ENCODE peak calls at places on chromosomes 2 and 18, in ten cellular contexts. X is testis, U is HCT116, W is thoracic aorta, Q is cardiac muscle cell, K is nephron progenitor cell, C is sigmoid colon, I is lung, M is HepG2, A is Calu3. B is an unnamed sample.

GRCh38 chr2:239548491-239548890 is 147.7 kb upstream of the HDAC4 start:
- DNase-seq in K (peak), Q (no peak), C (peak), M (no peak), I (no peak), A (no peak), W (no peak), X (no peak), U (no peak), B (peak)

GRCh38 chr2:64859208-64860161 is 129.7 kb upstream of the SLC1A4 start:
- DNase-seq in C (peak), X (peak), A (peak), W (peak), U (peak), Q (peak), K (peak), M (no peak), I (peak), B (peak)

GRCh38 chr2:230779607-230780006 is 67.0 kb downstream of the CAB39 start:
- DNase-seq in X (no peak), U (no peak), K (no peak), Q (peak), C (no peak), W (no peak), I (no peak), M (no peak), A (no peak), B (no peak)

GRCh38 chr2:74142340-74142739 is 5.4 kb downstream of the BOLA3 start:
- DNase-seq in M (no peak), U (no peak), C (no peak), Q (no peak), X (no peak), K (no peak), A (no peak), W (no peak), I (no peak), B (peak)

GRCh38 chr18:27413495-27414401 is 228.6 kb upstream of the CHST9 start:
- DNase-seq in X (no peak), U (no peak), A (no peak), C (peak), M (no peak), I (no peak), K (no peak), W (no peak), Q (no peak), B (peak)

GRCh38 chr2:221571391-221572179 is 519 bp downstream of the EPHA4 start:
- DNase-seq in I (no peak), X (peak), A (peak), W (no peak), C (peak), Q (peak), K (peak), M (no peak), U (no peak), B (peak)

GRCh38 chr2:68653538-68653982 is 10.2 kb downstream of the PROKR1 start:
- DNase-seq in W (no peak), I (no peak), Q (no peak), C (no peak), U (no peak), M (no peak), A (no peak), K (no peak), X (peak), B (peak)

GRCh38 chr2:158457826-158458616 is 1.3 kb downstream of the PKP4 start:
- DNase-seq in Q (peak), U (no peak), K (peak), I (peak), W (peak), X (peak), M (peak), C (peak), A (peak), B (peak)

GRCh38 chr2:144686518-144687215 is 166.7 kb upstream of the ZEB2 start:
- DNase-seq in A (no peak), W (no peak), M (no peak), X (no peak), I (no peak), Q (no peak), C (no peak), U (no peak), K (no peak), B (no peak)

GRCh38 chr18:11859903-11860407 is 8.7 kb downstream of the CHMP1B start:
- DNase-seq in U (peak), W (no peak), K (no peak), X (no peak), I (no peak), C (no peak), Q (no peak), A (peak), M (peak), B (peak)

GRCh38 chr2:127293386-127293757 is 572 bp downstream of the ERCC3 start:
- DNase-seq in W (no peak), M (no peak), A (no peak), K (peak), Q (no peak), I (no peak), X (no peak), U (no peak), C (no peak), B (peak)

GRCh38 chr2:176092270-176093144 is at the start of gene HOXD13:
- DNase-seq in Q (peak), M (no peak), X (no peak), U (no peak), K (peak), W (no peak), C (peak), A (no peak), I (no peak), B (no peak)

GRCh38 chr18:10518595-10519273 is 7.1 kb upstream of the NAPG start:
- DNase-seq in A (no peak), K (peak), Q (peak), M (peak), U (no peak), I (no peak), W (no peak), C (peak), X (peak), B (no peak)

GRCh38 chr2:129813404-129813803 is 166.1 kb upstream of the RAB6C start:
- DNase-seq in W (no peak), M (no peak), C (no peak), A (no peak), Q (no peak), X (no peak), I (no peak), U (peak), K (no peak), B (peak)

GRCh38 chr2:128716371-128716770 is 397.7 kb upstream of the HS6ST1 start:
- DNase-seq in A (no peak), Q (no peak), X (no peak), I (no peak), C (no peak), K (no peak), U (no peak), W (no peak), M (no peak), B (no peak)

GRCh38 chr2:108587621-108588020 is 53.4 kb downstream of the LIMS1 start:
- DNase-seq in I (no peak), C (peak), W (no peak), U (no peak), M (no peak), X (no peak), Q (no peak), A (peak), K (no peak), B (peak)

GRCh38 chr2:220555961-220556360 is 928.5 kb downstream of the SLC4A3 start:
- DNase-seq in I (no peak), A (no peak), U (no peak), W (no peak), C (no peak), Q (no peak), M (no peak), K (no peak), X (no peak), B (peak)

GRCh38 chr18:74147779-74148542 is at the start of the genes FBXO15 and TIMM21:
- DNase-seq in W (peak), X (peak), M (peak), A (peak), I (peak), U (peak), K (peak), C (peak), Q (peak), B (peak)

GRCh38 chr18:12296087-12296403 is 12.0 kb upstream of the TUBB6 start:
- DNase-seq in K (no peak), Q (no peak), W (no peak), X (peak), A (no peak), M (no peak), I (no peak), U (no peak), C (no peak), B (no peak)

GRCh38 chr2:128617029-128617590 is 298.4 kb upstream of the HS6ST1 start:
- DNase-seq in M (no peak), X (no peak), C (no peak), I (no peak), W (no peak), A (no peak), U (no peak), K (no peak), Q (no peak), B (no peak)

GRCh38 chr2:78984386-78984785 is 41.1 kb upstream of the REG3G start:
- DNase-seq in C (no peak), M (no peak), X (no peak), K (no peak), Q (no peak), I (no peak), A (no peak), W (no peak), U (no peak), B (no peak)

GRCh38 chr2:71102981-71103681 is 26.9 kb downstream of the MCEE start:
- DNase-seq in A (no peak), M (no peak), U (no peak), W (no peak), X (no peak), Q (no peak), I (no peak), C (no peak), K (no peak), B (peak)

GRCh38 chr2:62450716-62451191 is 55.2 kb downstream of the TMEM17 start:
- DNase-seq in U (no peak), M (peak), X (no peak), I (no peak), A (no peak), C (no peak), K (no peak), Q (no peak), W (no peak), B (no peak)

GRCh38 chr2:27134781-27135470 is 490 bp upstream of the PREB start:
- DNase-seq in M (no peak), A (no peak), Q (no peak), U (no peak), K (no peak), X (no peak), W (no peak), I (no peak), C (no peak), B (no peak)

GRCh38 chr2:112870851-112871830 is 34.6 kb upstream of the IL1B start:
- DNase-seq in K (no peak), C (no peak), I (no peak), M (no peak), A (no peak), X (no peak), Q (no peak), U (no peak), W (no peak), B (no peak)

GRCh38 chr2:111120253-111121027 is at the start of gene BCL2L11:
- DNase-seq in C (peak), A (peak), U (peak), M (peak), I (peak), X (peak), W (peak), Q (peak), K (peak), B (peak)
- TF ChIP-seq CTCF in C (no peak), A (peak), U (peak), M (peak), I (no peak), X (no peak), W (no peak), Q (peak), K (no peak), B (peak)

DNA sequence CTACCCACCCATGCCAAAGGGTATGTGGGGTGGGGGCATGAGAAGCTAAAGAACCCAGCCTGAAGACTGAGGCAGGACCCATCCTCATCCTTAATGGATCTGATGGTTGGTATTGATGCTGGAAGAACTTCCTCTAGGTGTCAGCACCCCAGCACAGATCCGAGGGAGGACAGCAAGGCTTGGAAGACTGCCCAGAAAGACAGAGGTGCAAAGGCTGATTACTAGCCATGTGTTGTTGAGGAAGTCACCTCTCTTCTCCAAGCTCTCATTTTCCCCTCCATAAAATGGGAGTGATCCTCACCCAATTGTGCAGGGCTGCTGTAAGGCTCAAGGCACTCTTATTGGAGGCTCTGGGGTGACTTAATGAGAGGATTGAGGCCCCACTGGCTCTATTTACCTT is 256.5 kb downstream of the CELF4 start:
- DNase-seq in I (no peak), X (peak), K (no peak), M (peak), Q (no peak), U (no peak), W (no peak), A (peak), C (no peak), B (peak)
- TF ChIP-seq CTCF in I (no peak), X (no peak), K (no peak), M (peak), Q (no peak), U (peak), W (no peak), A (no peak), C (no peak), B (no peak)

DNA sequence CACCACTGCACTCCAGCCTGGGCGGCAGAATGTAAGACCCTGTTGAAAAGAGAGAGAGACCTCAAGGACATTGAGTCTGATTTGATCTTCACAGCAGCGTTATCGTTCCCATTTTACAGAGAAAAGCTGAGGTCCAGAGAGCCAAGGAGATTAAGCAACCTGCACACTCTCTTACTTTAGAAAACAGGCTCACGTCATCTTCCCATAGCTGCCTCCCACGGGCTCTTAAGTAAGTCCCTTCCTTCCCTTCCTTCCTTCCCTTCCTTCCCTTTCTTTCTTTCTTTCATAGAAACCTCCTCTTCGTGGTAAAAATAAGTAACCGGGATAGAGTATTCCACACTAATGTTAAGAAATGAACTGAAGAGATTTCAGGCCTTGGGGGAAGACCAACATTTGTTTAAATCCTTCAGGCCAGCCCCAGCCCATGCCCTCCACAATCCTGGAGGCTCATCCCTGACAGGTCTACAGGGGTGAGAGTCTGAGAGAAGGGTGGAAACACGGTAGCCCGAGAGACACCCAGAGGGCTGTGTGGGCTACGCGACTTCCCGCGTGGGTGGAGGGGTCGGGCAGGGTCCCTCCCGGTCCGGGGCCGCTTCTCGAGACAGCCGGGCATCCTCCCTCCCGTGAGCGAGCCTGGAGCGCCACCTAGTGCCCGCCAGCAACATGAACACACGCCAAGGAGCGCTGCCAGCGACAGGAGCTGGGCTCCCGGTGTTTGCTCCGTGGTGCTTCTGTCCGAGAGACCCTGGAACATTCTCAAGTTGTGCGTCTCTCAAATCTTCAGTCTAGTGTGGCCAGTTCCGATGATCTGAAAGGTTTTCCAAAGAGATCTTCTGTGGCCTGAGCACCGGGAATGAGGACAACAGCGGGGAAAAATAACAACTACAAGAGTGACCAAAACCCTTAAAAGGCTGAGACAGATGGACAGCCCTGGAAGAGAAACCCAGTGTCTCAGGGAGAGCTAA is 160.3 kb downstream of the INO80D start:
- DNase-seq in U (no peak), W (peak), A (peak), K (peak), I (peak), X (peak), Q (peak), M (peak), C (peak), B (peak)
- TF ChIP-seq CTCF in U (peak), W (peak), A (peak), K (peak), I (peak), X (peak), Q (peak), M (peak), C (peak), B (peak)

DNA sequence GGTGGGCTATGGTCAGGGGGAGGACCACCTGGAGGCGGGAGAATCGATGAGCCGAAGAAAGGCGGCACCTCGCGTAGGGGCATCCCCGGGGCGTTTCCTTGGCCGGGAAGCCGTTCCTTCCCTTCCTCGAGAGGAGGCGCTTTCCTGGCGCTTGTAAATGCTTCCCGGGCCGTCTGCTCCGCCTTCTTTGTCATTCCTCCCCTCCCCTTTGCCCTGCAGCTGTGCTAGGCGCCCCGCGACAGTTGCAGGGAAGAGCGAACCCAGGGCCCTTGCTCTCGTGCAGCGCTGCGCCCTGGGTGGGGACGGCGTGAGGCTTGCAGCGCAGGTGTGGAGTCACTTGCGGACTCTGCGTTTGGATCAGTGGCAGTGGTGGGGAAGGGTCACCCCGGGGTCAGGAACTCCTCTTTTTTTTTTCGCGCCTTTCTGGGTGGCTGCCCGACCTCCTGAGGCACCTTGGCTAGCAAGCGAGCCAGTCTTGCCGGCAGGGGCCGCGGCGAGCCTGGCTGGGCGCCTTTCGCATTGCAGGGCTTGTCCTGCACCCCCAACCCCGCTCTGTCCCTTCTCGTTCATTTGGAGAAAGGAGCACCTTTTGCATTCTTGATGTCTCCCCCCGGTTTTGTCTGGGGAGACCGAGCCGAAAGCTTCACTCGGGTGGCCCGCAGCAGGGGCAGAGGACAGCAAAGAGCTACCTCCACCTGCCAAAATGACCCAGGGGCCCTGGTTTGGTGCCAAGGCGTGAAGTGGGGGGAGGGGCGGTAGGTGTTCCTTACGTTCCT is 858 bp downstream of the KCNS3 start:
- DNase-seq in M (no peak), C (peak), U (peak), K (peak), I (peak), W (no peak), X (peak), Q (peak), A (peak), B (peak)
- TF ChIP-seq CTCF in M (peak), C (no peak), U (peak), K (peak), I (no peak), W (peak), X (peak), Q (peak), A (no peak), B (no peak)

GRCh38 chr2:224369028-224369632 is 32.8 kb downstream of the FAM124B start:
- DNase-seq in Q (peak), A (peak), I (no peak), U (peak), X (no peak), C (no peak), M (peak), K (peak), W (no peak), B (peak)
- TF ChIP-seq CTCF in Q (peak), A (peak), I (peak), U (peak), X (peak), C (peak), M (peak), K (peak), W (peak), B (peak)

DNA sequence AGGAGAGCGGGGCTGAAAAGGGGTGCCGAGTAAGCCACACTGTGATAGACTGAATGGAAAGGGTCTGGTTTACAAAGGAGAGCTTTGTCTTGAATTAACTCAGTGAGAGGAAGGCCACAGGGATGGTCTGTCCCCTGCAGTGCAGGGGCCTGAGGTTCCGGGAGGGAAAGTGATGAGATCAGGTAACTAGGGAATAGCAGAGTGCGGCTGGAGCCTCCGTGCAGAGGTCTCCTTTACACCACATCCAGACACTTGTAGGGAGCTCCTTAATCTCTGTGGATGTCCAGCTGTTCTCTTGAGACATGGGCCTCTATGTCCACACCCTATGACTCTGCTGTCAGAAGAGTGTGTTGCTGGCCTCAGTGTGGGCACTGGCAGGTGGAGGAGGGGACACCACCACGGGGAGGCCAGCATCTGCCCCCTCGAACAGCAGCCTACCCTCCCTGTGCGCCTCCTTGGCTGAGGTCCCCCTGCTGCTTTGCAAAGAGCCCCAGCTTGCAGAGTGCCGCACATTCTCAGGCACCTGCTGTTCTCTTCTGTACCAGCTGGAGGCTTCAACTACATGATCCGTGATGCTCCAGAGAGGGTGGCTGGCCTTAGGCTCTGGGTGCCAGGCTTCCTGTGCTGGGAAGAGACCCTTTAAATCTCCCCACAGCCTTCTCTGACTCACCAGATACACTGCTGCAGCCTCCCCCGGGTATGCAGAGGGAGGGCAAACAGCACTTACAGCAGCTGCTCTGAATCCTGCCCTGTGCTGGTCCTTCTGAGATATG is 25.9 kb downstream of the ENOSF1 start:
- DNase-seq in A (no peak), I (no peak), W (no peak), U (no peak), M (no peak), K (no peak), C (no peak), Q (no peak), X (no peak), B (no peak)
- TF ChIP-seq CTCF in A (no peak), I (no peak), W (no peak), U (no peak), M (no peak), K (no peak), C (no peak), Q (no peak), X (no peak), B (no peak)

DNA sequence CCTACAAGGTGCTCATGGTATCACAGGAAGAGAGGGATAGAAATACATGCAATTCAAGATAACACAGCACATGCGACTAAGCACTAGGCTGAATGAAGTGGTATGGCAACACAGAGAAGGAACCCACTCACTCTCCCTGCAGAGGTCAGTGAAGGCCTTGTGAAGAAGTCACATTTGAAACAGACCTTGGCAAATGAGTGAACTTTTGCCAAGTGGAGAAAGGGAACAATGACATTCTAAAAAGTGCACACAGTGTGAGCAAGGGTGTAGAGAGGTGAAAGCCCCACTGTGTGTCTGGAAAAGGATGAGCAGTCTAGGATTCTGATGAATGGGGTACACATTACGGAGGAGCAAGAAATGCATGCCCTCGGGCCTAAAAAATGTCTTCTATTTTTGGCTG is 23.3 kb downstream of the KLF7 start:
- DNase-seq in I (no peak), W (no peak), A (no peak), U (no peak), X (no peak), K (no peak), C (no peak), Q (peak), M (no peak), B (no peak)
- TF ChIP-seq CTCF in I (no peak), W (no peak), A (no peak), U (no peak), X (no peak), K (no peak), C (no peak), Q (no peak), M (peak), B (no peak)

B was measured in MCF 10A.